ENCODE peak calls at places on chromosome 6, in nine cellular contexts. C is GM04504; Z is globus pallidus; S is thoracic aorta; M is stimulated activated CD4-positive, alpha-beta T cell treated with anti-CD3 and anti-CD28 coated beads, Interleukin-1b, Interleukin-23, amount 100 ng/mL, for 24 hours; H is mesendoderm; W is EL; A is SJSA1; T is RWPE1. X is an unnamed sample.

GRCh38 chr6:33592595-33593413 is 12.7 kb upstream of the BAK1 start:
- DNase-seq in H (peak; percentile 83), A (no peak), T (no peak), S (no peak), M (no peak), W (no peak), C (no peak), Z (no peak), X (no peak)

GRCh38 chr6:21395121-21395520 is 198.4 kb upstream of the SOX4 start:
- DNase-seq in C (no peak), A (peak; percentile 29), Z (no peak), M (no peak), W (peak; percentile 8), S (no peak), H (peak; percentile 83), T (no peak), X (no peak)

GRCh38 chr6:163994566-163994965 is 580.0 kb downstream of the QKI start:
- DNase-seq in Z (no peak), H (no peak), M (no peak), C (no peak), A (no peak), W (no peak), T (no peak), S (no peak), X (no peak)

GRCh38 chr6:132190815-132191175 is 210.5 kb downstream of the MOXD1 start:
- DNase-seq in T (no peak), H (no peak), C (peak; percentile 69), S (no peak), W (peak; percentile 61), A (peak; percentile 18), Z (no peak), M (no peak), X (no peak)

GRCh38 chr6:1770435-1770843 is 160.7 kb downstream of the FOXC1 start:
- DNase-seq in W (peak; percentile 47), H (no peak), C (no peak), Z (no peak), A (peak; percentile 42), T (no peak), M (no peak), S (no peak), X (no peak)

GRCh38 chr6:31065556-31065955 is 46.8 kb downstream of the C6orf15 start:
- DNase-seq in T (no peak), M (no peak), W (no peak), C (no peak), S (no peak), H (no peak), A (no peak), Z (peak; percentile 33), X (no peak)

GRCh38 chr6:26295691-26296555 is 69.1 kb upstream of the BTN3A2 start:
- DNase-seq in M (no peak), S (no peak), A (no peak), T (peak; percentile 66), W (peak; percentile 86), H (no peak), Z (no peak), C (no peak), X (no peak)

GRCh38 chr6:17863971-17864754 is 123.3 kb downstream of the KIF13A start:
- DNase-seq in T (peak; percentile 82), A (peak; percentile 85), Z (peak; percentile 86), M (no peak), S (no peak), C (peak; percentile 73), H (peak; percentile 11), W (peak; percentile 94), X (no peak)

GRCh38 chr6:422423-423061 is 31.0 kb downstream of the IRF4 start:
- DNase-seq in S (no peak), A (peak; percentile 63), W (peak; percentile 77), T (peak; percentile 89), C (peak; percentile 46), Z (no peak), H (peak; percentile 23), M (no peak), X (no peak)

GRCh38 chr6:136640132-136640915 is 90.1 kb upstream of the MAP7 start:
- DNase-seq in M (no peak), Z (no peak), C (peak; percentile 55), H (peak; percentile 62), S (no peak), A (no peak), T (no peak), W (peak; percentile 23), X (no peak)

GRCh38 chr6:355809-356208 is 35.7 kb upstream of the IRF4 start:
- DNase-seq in Z (no peak), S (no peak), C (no peak), A (no peak), T (no peak), W (no peak), H (no peak), M (no peak), X (no peak)

GRCh38 chr6:34836008-34836407 is 44.1 kb downstream of the BLTP3A start:
- DNase-seq in H (no peak), S (no peak), T (no peak), A (no peak), M (no peak), C (no peak), W (no peak), Z (peak; percentile 51), X (no peak)

GRCh38 chr6:138545621-138545980 is 46.3 kb upstream of the NHSL1 start:
- DNase-seq in W (no peak), M (no peak), S (no peak), Z (no peak), H (peak; percentile 98), A (peak; percentile 62), T (no peak), C (no peak), X (peak; percentile 38)